ENCODE peak calls at places on chromosomes 5 and 9, in ten cellular contexts. One of them, this sample, is unnamed.

GRCh38 chr5:147223951-147224791 is 10.7 kb upstream of the STK32A start:
- DNase-seq in iris pigment epithelial cell: peak; percentile 48
- DNase-seq in HT-29: peak; percentile 63
- DNase-seq in HEK293T: peak; percentile 26
- DNase-seq in AG08395: peak; percentile 66
- DNase-seq in nephron progenitor cell: peak; percentile 29
- DNase-seq in nucleus accumbens: peak; percentile 44
- DNase-seq in activated CD4-positive, alpha-beta T cell treated with anti-CD3 and anti-CD28 coated beads for 1 hour: no peak
- DNase-seq in cortex of kidney: no peak
- DNase-seq in progenitor cell of endocrine pancreas: no peak
- DNase-seq in this sample: no peak

GRCh38 chr5:44740655-44741054 is 68.1 kb upstream of the MRPS30 start:
- DNase-seq in iris pigment epithelial cell: no peak
- DNase-seq in HT-29: peak; percentile 3
- DNase-seq in HEK293T: no peak
- DNase-seq in AG08395: no peak
- DNase-seq in nephron progenitor cell: no peak
- DNase-seq in nucleus accumbens: no peak
- DNase-seq in activated CD4-positive, alpha-beta T cell treated with anti-CD3 and anti-CD28 coated beads for 1 hour: no peak
- DNase-seq in cortex of kidney: no peak
- DNase-seq in progenitor cell of endocrine pancreas: no peak
- DNase-seq in this sample: no peak

GRCh38 chr5:178259623-178260536 is 27.3 kb upstream of the PHYKPL start:
- DNase-seq in iris pigment epithelial cell: no peak
- DNase-seq in HT-29: no peak
- DNase-seq in HEK293T: no peak
- DNase-seq in AG08395: no peak
- DNase-seq in nephron progenitor cell: no peak
- DNase-seq in nucleus accumbens: no peak
- DNase-seq in activated CD4-positive, alpha-beta T cell treated with anti-CD3 and anti-CD28 coated beads for 1 hour: no peak
- DNase-seq in cortex of kidney: no peak
- DNase-seq in progenitor cell of endocrine pancreas: no peak
- DNase-seq in this sample: no peak

GRCh38 chr5:122639852-122640251 is 135.0 kb upstream of the SNX2 start:
- DNase-seq in iris pigment epithelial cell: no peak
- DNase-seq in HT-29: no peak
- DNase-seq in HEK293T: no peak
- DNase-seq in AG08395: no peak
- DNase-seq in nephron progenitor cell: no peak
- DNase-seq in nucleus accumbens: no peak
- DNase-seq in activated CD4-positive, alpha-beta T cell treated with anti-CD3 and anti-CD28 coated beads for 1 hour: no peak
- DNase-seq in cortex of kidney: no peak
- DNase-seq in progenitor cell of endocrine pancreas: no peak
- DNase-seq in this sample: no peak

GRCh38 chr9:136133191-136133958 is 14.7 kb upstream of the TMEM250 start:
- DNase-seq in iris pigment epithelial cell: peak; percentile 34
- DNase-seq in HT-29: no peak
- DNase-seq in HEK293T: peak; percentile 81
- DNase-seq in AG08395: peak; percentile 46
- DNase-seq in nephron progenitor cell: peak; percentile 86
- DNase-seq in nucleus accumbens: no peak
- DNase-seq in activated CD4-positive, alpha-beta T cell treated with anti-CD3 and anti-CD28 coated beads for 1 hour: no peak
- DNase-seq in cortex of kidney: no peak
- DNase-seq in progenitor cell of endocrine pancreas: peak; percentile 64
- DNase-seq in this sample: no peak

GRCh38 chr5:119968690-119969089 is 339.3 kb downstream of the FAM170A start:
- DNase-seq in iris pigment epithelial cell: no peak
- DNase-seq in HT-29: no peak
- DNase-seq in HEK293T: no peak
- DNase-seq in AG08395: no peak
- DNase-seq in nephron progenitor cell: no peak
- DNase-seq in nucleus accumbens: no peak
- DNase-seq in activated CD4-positive, alpha-beta T cell treated with anti-CD3 and anti-CD28 coated beads for 1 hour: no peak
- DNase-seq in cortex of kidney: no peak
- DNase-seq in progenitor cell of endocrine pancreas: no peak
- DNase-seq in this sample: no peak

GRCh38 chr5:91651704-91652103 is 268.6 kb upstream of the ARRDC3 start:
- DNase-seq in iris pigment epithelial cell: no peak
- DNase-seq in HT-29: no peak
- DNase-seq in HEK293T: no peak
- DNase-seq in AG08395: no peak
- DNase-seq in nephron progenitor cell: no peak
- DNase-seq in nucleus accumbens: no peak
- DNase-seq in activated CD4-positive, alpha-beta T cell treated with anti-CD3 and anti-CD28 coated beads for 1 hour: no peak
- DNase-seq in cortex of kidney: no peak
- DNase-seq in progenitor cell of endocrine pancreas: no peak
- DNase-seq in this sample: no peak

GRCh38 chr5:76524872-76525271 is 98.3 kb downstream of the F2RL2 start:
- DNase-seq in iris pigment epithelial cell: peak; percentile 6
- DNase-seq in HT-29: no peak
- DNase-seq in HEK293T: no peak
- DNase-seq in AG08395: no peak
- DNase-seq in nephron progenitor cell: peak; percentile 12
- DNase-seq in nucleus accumbens: no peak
- DNase-seq in activated CD4-positive, alpha-beta T cell treated with anti-CD3 and anti-CD28 coated beads for 1 hour: no peak
- DNase-seq in cortex of kidney: no peak
- DNase-seq in progenitor cell of endocrine pancreas: no peak
- DNase-seq in this sample: no peak

GRCh38 chr5:54443264-54443663 is 12.2 kb upstream of the HSPB3 start:
- DNase-seq in iris pigment epithelial cell: peak; percentile 45
- DNase-seq in HT-29: peak; percentile 35
- DNase-seq in HEK293T: peak; percentile 56
- DNase-seq in AG08395: peak; percentile 53
- DNase-seq in nephron progenitor cell: no peak
- DNase-seq in nucleus accumbens: no peak
- DNase-seq in activated CD4-positive, alpha-beta T cell treated with anti-CD3 and anti-CD28 coated beads for 1 hour: no peak
- DNase-seq in cortex of kidney: no peak
- DNase-seq in progenitor cell of endocrine pancreas: no peak
- DNase-seq in this sample: no peak

GRCh38 chr5:28310696-28311095 is 1272.3 kb upstream of the CDH9 start:
- DNase-seq in iris pigment epithelial cell: no peak
- DNase-seq in HT-29: no peak
- DNase-seq in HEK293T: no peak
- DNase-seq in AG08395: no peak
- DNase-seq in nephron progenitor cell: peak; percentile 3
- DNase-seq in nucleus accumbens: no peak
- DNase-seq in activated CD4-positive, alpha-beta T cell treated with anti-CD3 and anti-CD28 coated beads for 1 hour: no peak
- DNase-seq in cortex of kidney: no peak
- DNase-seq in progenitor cell of endocrine pancreas: no peak
- DNase-seq in this sample: no peak

GRCh38 chr9:33452828-33453271 is 5.5 kb upstream of the AQP3 start:
- DNase-seq in iris pigment epithelial cell: peak; percentile 87
- DNase-seq in HT-29: peak; percentile 72
- DNase-seq in HEK293T: peak; percentile 75
- DNase-seq in AG08395: peak; percentile 79
- DNase-seq in nephron progenitor cell: peak; percentile 75
- DNase-seq in nucleus accumbens: no peak
- DNase-seq in activated CD4-positive, alpha-beta T cell treated with anti-CD3 and anti-CD28 coated beads for 1 hour: no peak
- DNase-seq in cortex of kidney: no peak
- DNase-seq in progenitor cell of endocrine pancreas: peak; percentile 50
- DNase-seq in this sample: peak; percentile 88

GRCh38 chr5:1094670-1095190 is 17.1 kb downstream of the SLC12A7 start:
- DNase-seq in iris pigment epithelial cell: no peak
- DNase-seq in HT-29: no peak
- DNase-seq in HEK293T: no peak
- DNase-seq in AG08395: no peak
- DNase-seq in nephron progenitor cell: no peak
- DNase-seq in nucleus accumbens: no peak
- DNase-seq in activated CD4-positive, alpha-beta T cell treated with anti-CD3 and anti-CD28 coated beads for 1 hour: no peak
- DNase-seq in cortex of kidney: no peak
- DNase-seq in progenitor cell of endocrine pancreas: no peak
- DNase-seq in this sample: no peak

GRCh38 chr5:180330810-180331646 is 22.1 kb downstream of the GFPT2 start:
- DNase-seq in iris pigment epithelial cell: peak; percentile 98
- DNase-seq in HT-29: no peak
- DNase-seq in HEK293T: no peak
- DNase-seq in AG08395: peak; percentile 96
- DNase-seq in nephron progenitor cell: no peak
- DNase-seq in nucleus accumbens: no peak
- DNase-seq in activated CD4-positive, alpha-beta T cell treated with anti-CD3 and anti-CD28 coated beads for 1 hour: no peak
- DNase-seq in cortex of kidney: no peak
- DNase-seq in progenitor cell of endocrine pancreas: no peak
- DNase-seq in this sample: no peak

GRCh38 chr9:136093995-136094881 is 851 bp downstream of the NACC2 start:
- DNase-seq in iris pigment epithelial cell: peak; percentile 75
- DNase-seq in HT-29: peak; percentile 73
- DNase-seq in HEK293T: peak; percentile 56
- DNase-seq in AG08395: peak; percentile 83
- DNase-seq in nephron progenitor cell: peak; percentile 51
- DNase-seq in nucleus accumbens: no peak
- DNase-seq in activated CD4-positive, alpha-beta T cell treated with anti-CD3 and anti-CD28 coated beads for 1 hour: peak; percentile 44
- DNase-seq in cortex of kidney: no peak
- DNase-seq in progenitor cell of endocrine pancreas: no peak
- DNase-seq in this sample: no peak

GRCh38 chr5:151503999-151504398 is 56.6 kb downstream of the SLC36A1 start:
- DNase-seq in iris pigment epithelial cell: no peak
- DNase-seq in HT-29: no peak
- DNase-seq in HEK293T: no peak
- DNase-seq in AG08395: no peak
- DNase-seq in nephron progenitor cell: no peak
- DNase-seq in nucleus accumbens: no peak
- DNase-seq in activated CD4-positive, alpha-beta T cell treated with anti-CD3 and anti-CD28 coated beads for 1 hour: no peak
- DNase-seq in cortex of kidney: no peak
- DNase-seq in progenitor cell of endocrine pancreas: no peak
- DNase-seq in this sample: no peak

GRCh38 chr9:87370003-87370685 is 127.5 kb upstream of the DAPK1 start:
- DNase-seq in iris pigment epithelial cell: no peak
- DNase-seq in HT-29: no peak
- DNase-seq in HEK293T: no peak
- DNase-seq in AG08395: no peak
- DNase-seq in nephron progenitor cell: no peak
- DNase-seq in nucleus accumbens: no peak
- DNase-seq in activated CD4-positive, alpha-beta T cell treated with anti-CD3 and anti-CD28 coated beads for 1 hour: no peak
- DNase-seq in cortex of kidney: no peak
- DNase-seq in progenitor cell of endocrine pancreas: no peak
- DNase-seq in this sample: no peak

GRCh38 chr5:1726469-1726865 is 73.2 kb downstream of the MRPL36 start:
- DNase-seq in iris pigment epithelial cell: no peak
- DNase-seq in HT-29: no peak
- DNase-seq in HEK293T: no peak
- DNase-seq in AG08395: no peak
- DNase-seq in nephron progenitor cell: peak; percentile 1
- DNase-seq in nucleus accumbens: no peak
- DNase-seq in activated CD4-positive, alpha-beta T cell treated with anti-CD3 and anti-CD28 coated beads for 1 hour: no peak
- DNase-seq in cortex of kidney: no peak
- DNase-seq in progenitor cell of endocrine pancreas: peak; percentile 6
- DNase-seq in this sample: no peak

GRCh38 chr5:97142521-97143254 is at the start of gene LIX1:
- DNase-seq in iris pigment epithelial cell: peak; percentile 54
- DNase-seq in HT-29: peak; percentile 51
- DNase-seq in HEK293T: peak; percentile 68
- DNase-seq in AG08395: peak; percentile 61
- DNase-seq in nephron progenitor cell: peak; percentile 47
- DNase-seq in nucleus accumbens: peak; percentile 68
- DNase-seq in activated CD4-positive, alpha-beta T cell treated with anti-CD3 and anti-CD28 coated beads for 1 hour: no peak
- DNase-seq in cortex of kidney: no peak
- DNase-seq in progenitor cell of endocrine pancreas: no peak
- DNase-seq in this sample: peak; percentile 62

GRCh38 chr9:124216474-124217176 is 41.1 kb upstream of the NEK6 start:
- DNase-seq in iris pigment epithelial cell: no peak
- DNase-seq in HT-29: no peak
- DNase-seq in HEK293T: no peak
- DNase-seq in AG08395: no peak
- DNase-seq in nephron progenitor cell: no peak
- DNase-seq in nucleus accumbens: peak; percentile 35
- DNase-seq in activated CD4-positive, alpha-beta T cell treated with anti-CD3 and anti-CD28 coated beads for 1 hour: no peak
- DNase-seq in cortex of kidney: no peak
- DNase-seq in progenitor cell of endocrine pancreas: no peak
- DNase-seq in this sample: no peak

GRCh38 chr9:97504381-97505216 is 3.1 kb downstream of the TMOD1 start:
- DNase-seq in iris pigment epithelial cell: no peak
- DNase-seq in HT-29: no peak
- DNase-seq in HEK293T: no peak
- DNase-seq in AG08395: no peak
- DNase-seq in nephron progenitor cell: no peak
- DNase-seq in nucleus accumbens: no peak
- DNase-seq in activated CD4-positive, alpha-beta T cell treated with anti-CD3 and anti-CD28 coated beads for 1 hour: no peak
- DNase-seq in cortex of kidney: no peak
- DNase-seq in progenitor cell of endocrine pancreas: no peak
- DNase-seq in this sample: no peak

GRCh38 chr5:172905346-172905756 is 53.9 kb upstream of the RPL26L1 start:
- DNase-seq in iris pigment epithelial cell: no peak
- DNase-seq in HT-29: no peak
- DNase-seq in HEK293T: no peak
- DNase-seq in AG08395: no peak
- DNase-seq in nephron progenitor cell: no peak
- DNase-seq in nucleus accumbens: peak; percentile 57
- DNase-seq in activated CD4-positive, alpha-beta T cell treated with anti-CD3 and anti-CD28 coated beads for 1 hour: no peak
- DNase-seq in cortex of kidney: no peak
- DNase-seq in progenitor cell of endocrine pancreas: no peak
- DNase-seq in this sample: no peak

GRCh38 chr5:157130933-157131332 is 11.7 kb downstream of the MED7 start:
- DNase-seq in iris pigment epithelial cell: peak; percentile 40
- DNase-seq in HT-29: no peak
- DNase-seq in HEK293T: no peak
- DNase-seq in AG08395: no peak
- DNase-seq in nephron progenitor cell: no peak
- DNase-seq in nucleus accumbens: no peak
- DNase-seq in activated CD4-positive, alpha-beta T cell treated with anti-CD3 and anti-CD28 coated beads for 1 hour: no peak
- DNase-seq in cortex of kidney: no peak
- DNase-seq in progenitor cell of endocrine pancreas: no peak
- DNase-seq in this sample: no peak

GRCh38 chr9:69857131-69857530 is 36.5 kb downstream of the CFAP95 start:
- DNase-seq in iris pigment epithelial cell: peak; percentile 69
- DNase-seq in HT-29: no peak
- DNase-seq in HEK293T: no peak
- DNase-seq in AG08395: peak; percentile 71
- DNase-seq in nephron progenitor cell: no peak
- DNase-seq in nucleus accumbens: no peak
- DNase-seq in activated CD4-positive, alpha-beta T cell treated with anti-CD3 and anti-CD28 coated beads for 1 hour: no peak
- DNase-seq in cortex of kidney: no peak
- DNase-seq in progenitor cell of endocrine pancreas: no peak
- DNase-seq in this sample: no peak

GRCh38 chr5:122150128-122150685 is 20.9 kb downstream of the ZNF474 start:
- DNase-seq in iris pigment epithelial cell: peak; percentile 80
- DNase-seq in HT-29: no peak
- DNase-seq in HEK293T: no peak
- DNase-seq in AG08395: peak; percentile 39
- DNase-seq in nephron progenitor cell: no peak
- DNase-seq in nucleus accumbens: no peak
- DNase-seq in activated CD4-positive, alpha-beta T cell treated with anti-CD3 and anti-CD28 coated beads for 1 hour: no peak
- DNase-seq in cortex of kidney: no peak
- DNase-seq in progenitor cell of endocrine pancreas: no peak
- DNase-seq in this sample: no peak

GRCh38 chr9:116232425-116233159 is 79.0 kb downstream of the PAPPA start:
- DNase-seq in iris pigment epithelial cell: peak; percentile 39
- DNase-seq in HT-29: no peak
- DNase-seq in HEK293T: no peak
- DNase-seq in AG08395: peak; percentile 24
- DNase-seq in nephron progenitor cell: no peak
- DNase-seq in nucleus accumbens: no peak
- DNase-seq in activated CD4-positive, alpha-beta T cell treated with anti-CD3 and anti-CD28 coated beads for 1 hour: no peak
- DNase-seq in cortex of kidney: no peak
- DNase-seq in progenitor cell of endocrine pancreas: no peak
- DNase-seq in this sample: no peak

GRCh38 chr5:37212096-37212495 is 37.1 kb downstream of the CPLANE1 start:
- DNase-seq in iris pigment epithelial cell: peak; percentile 12
- DNase-seq in HT-29: peak; percentile 34
- DNase-seq in HEK293T: no peak
- DNase-seq in AG08395: no peak
- DNase-seq in nephron progenitor cell: no peak
- DNase-seq in nucleus accumbens: no peak
- DNase-seq in activated CD4-positive, alpha-beta T cell treated with anti-CD3 and anti-CD28 coated beads for 1 hour: no peak
- DNase-seq in cortex of kidney: no peak
- DNase-seq in progenitor cell of endocrine pancreas: no peak
- DNase-seq in this sample: no peak

GRCh38 chr5:14164764-14165163 is 21.6 kb downstream of the TRIO start:
- DNase-seq in iris pigment epithelial cell: no peak
- DNase-seq in HT-29: no peak
- DNase-seq in HEK293T: no peak
- DNase-seq in AG08395: no peak
- DNase-seq in nephron progenitor cell: no peak
- DNase-seq in nucleus accumbens: no peak
- DNase-seq in activated CD4-positive, alpha-beta T cell treated with anti-CD3 and anti-CD28 coated beads for 1 hour: no peak
- DNase-seq in cortex of kidney: no peak
- DNase-seq in progenitor cell of endocrine pancreas: no peak
- DNase-seq in this sample: no peak

GRCh38 chr9:92378825-92379535 is 25.4 kb downstream of the OGN start:
- DNase-seq in iris pigment epithelial cell: no peak
- DNase-seq in HT-29: no peak
- DNase-seq in HEK293T: no peak
- DNase-seq in AG08395: peak; percentile 46
- DNase-seq in nephron progenitor cell: no peak
- DNase-seq in nucleus accumbens: no peak
- DNase-seq in activated CD4-positive, alpha-beta T cell treated with anti-CD3 and anti-CD28 coated beads for 1 hour: no peak
- DNase-seq in cortex of kidney: no peak
- DNase-seq in progenitor cell of endocrine pancreas: no peak
- DNase-seq in this sample: no peak

This sample was measured in H1.